ENCODE peak calls at places on chromosomes 12 and 14, in eight cellular contexts. G is right atrium auricular region, E is body of pancreas, Z is epithelial cell of proximal tubule, M is kidney epithelial cell, N is pancreas, W is cardiac fibroblast, K is fibroblast of the aortic adventitia. S is an unnamed sample.

GRCh38 chr12:62971769-62972525 is 37.0 kb upstream of the PPM1H start:
- DNase-seq in G (no peak), E (no peak), Z (no peak), M (no peak), N (no peak), W (no peak), K (no peak), S (no peak)

GRCh38 chr12:113227169-113227568 is 5.9 kb downstream of the TPCN1 start:
- DNase-seq in G (no peak), E (no peak), Z (no peak), M (no peak), N (no peak), W (no peak), K (no peak), S (no peak)

GRCh38 chr12:90100619-90101018 is 392.0 kb upstream of the ATP2B1 start:
- DNase-seq in G (no peak), E (no peak), Z (no peak), M (no peak), N (no peak), W (no peak), K (no peak), S (no peak)

GRCh38 chr12:96445743-96446655 is 43.4 kb upstream of the CFAP54 start:
- DNase-seq in G (no peak), E (no peak), Z (no peak), M (peak), N (no peak), W (peak), K (peak), S (peak)

GRCh38 chr12:9999016-9999415 is at the start of gene CLEC1B:
- DNase-seq in G (no peak), E (no peak), Z (no peak), M (no peak), N (no peak), W (no peak), K (no peak), S (no peak)

GRCh38 chr12:3473171-3473570 is 17.8 kb upstream of the PRMT8 start:
- DNase-seq in G (no peak), E (no peak), Z (no peak), M (no peak), N (no peak), W (no peak), K (no peak), S (no peak)

GRCh38 chr12:3135522-3136461 is 58.6 kb downstream of the TSPAN9 start:
- DNase-seq in G (no peak), E (peak), Z (no peak), M (no peak), N (no peak), W (peak), K (peak), S (peak)

GRCh38 chr12:121294151-121294889 is 2.2 kb downstream of the CAMKK2 start:
- DNase-seq in G (no peak), E (no peak), Z (no peak), M (no peak), N (no peak), W (no peak), K (no peak), S (no peak)

GRCh38 chr14:101121399-101122113 is 218.0 kb upstream of the RTL1 start:
- DNase-seq in G (no peak), E (no peak), Z (no peak), M (no peak), N (no peak), W (no peak), K (no peak), S (no peak)

GRCh38 chr14:49880267-49881064 is 12.4 kb upstream of the ARF6 start:
- DNase-seq in G (no peak), E (no peak), Z (peak), M (no peak), N (no peak), W (no peak), K (no peak), S (peak)

GRCh38 chr12:117031843-117032592 is 67.2 kb downstream of the TESC start:
- DNase-seq in G (no peak), E (peak), Z (no peak), M (no peak), N (no peak), W (no peak), K (no peak), S (no peak)

GRCh38 chr14:39912192-39913100 is 480.2 kb upstream of the FBXO33 start:
- DNase-seq in G (no peak), E (no peak), Z (no peak), M (no peak), N (no peak), W (no peak), K (no peak), S (no peak)

GRCh38 chr14:93090826-93091583 is 24.7 kb downstream of the ITPK1 start:
- DNase-seq in G (no peak), E (no peak), Z (no peak), M (no peak), N (no peak), W (peak), K (peak), S (no peak)

GRCh38 chr14:78202178-78202577 is 32.0 kb downstream of the NRXN3 start:
- DNase-seq in G (no peak), E (no peak), Z (no peak), M (no peak), N (no peak), W (no peak), K (no peak), S (no peak)

GRCh38 chr12:76277480-76277879 is 70.7 kb downstream of the BBS10 start:
- DNase-seq in G (no peak), E (no peak), Z (no peak), M (peak), N (no peak), W (peak), K (peak), S (peak)

GRCh38 chr14:44736326-44736725 is 225.4 kb downstream of the KLHL28 start:
- DNase-seq in G (no peak), E (no peak), Z (no peak), M (no peak), N (no peak), W (peak), K (peak), S (no peak)

GRCh38 chr12:96770239-96770780 is 136.7 kb upstream of the NEDD1 start:
- DNase-seq in G (no peak), E (no peak), Z (no peak), M (no peak), N (no peak), W (no peak), K (no peak), S (no peak)

GRCh38 chr14:25122843-25123242 is 72.9 kb upstream of the STXBP6 start:
- DNase-seq in G (no peak), E (no peak), Z (no peak), M (no peak), N (no peak), W (no peak), K (no peak), S (no peak)

GRCh38 chr12:116561181-116561821 is 2.1 kb downstream of the MAP1LC3B2 start:
- DNase-seq in G (no peak), E (no peak), Z (no peak), M (no peak), N (no peak), W (no peak), K (no peak), S (no peak)

GRCh38 chr12:4270670-4271432 is 2.7 kb upstream of the CCND2 start:
- DNase-seq in G (peak), E (peak), Z (no peak), M (no peak), N (peak), W (no peak), K (no peak), S (no peak)

GRCh38 chr12:128387811-128388422 is 120.9 kb downstream of the TMEM132C start:
- DNase-seq in G (peak), E (peak), Z (no peak), M (no peak), N (peak), W (peak), K (no peak), S (no peak)

GRCh38 chr14:22084393-22085281 is 411.0 kb upstream of the OR4E1 start:
- DNase-seq in G (no peak), E (no peak), Z (peak), M (no peak), N (no peak), W (peak), K (peak), S (peak)

GRCh38 chr14:61126083-61126962 is 145.3 kb downstream of the SLC38A6 start:
- DNase-seq in G (no peak), E (no peak), Z (no peak), M (no peak), N (no peak), W (peak), K (no peak), S (peak)

GRCh38 chr14:104524726-104525125 is 54.8 kb upstream of the C14orf180 start:
- DNase-seq in G (no peak), E (no peak), Z (no peak), M (no peak), N (no peak), W (no peak), K (no peak), S (no peak)

GRCh38 chr12:22518067-22518719 is 26.1 kb downstream of the C2CD5 start:
- DNase-seq in G (no peak), E (peak), Z (no peak), M (no peak), N (peak), W (peak), K (peak), S (peak)

GRCh38 chr14:100416921-100417451 is 93.8 kb downstream of the SLC25A47 start:
- DNase-seq in G (no peak), E (no peak), Z (no peak), M (no peak), N (no peak), W (peak), K (peak), S (peak)

GRCh38 chr14:99653618-99654017 is 8.7 kb downstream of the HHIPL1 start:
- DNase-seq in G (no peak), E (no peak), Z (no peak), M (no peak), N (no peak), W (no peak), K (no peak), S (no peak)

GRCh38 chr12:52612431-52613290 is 5.7 kb downstream of the KRT73 start:
- DNase-seq in G (peak), E (no peak), Z (no peak), M (no peak), N (no peak), W (no peak), K (no peak), S (no peak)

GRCh38 chr14:93999573-93999972 is 2.5 kb downstream of the CCDC197 start:
- DNase-seq in G (no peak), E (no peak), Z (no peak), M (no peak), N (no peak), W (no peak), K (no peak), S (no peak)

GRCh38 chr14:103109789-103110415 is 13.4 kb upstream of the TNFAIP2 start:
- DNase-seq in G (no peak), E (no peak), Z (no peak), M (peak), N (no peak), W (peak), K (peak), S (peak)

GRCh38 chr14:103108749-103109207 is 14.3 kb downstream of the EXOC3L4 start:
- DNase-seq in G (no peak), E (no peak), Z (no peak), M (no peak), N (no peak), W (peak), K (peak), S (peak)

GRCh38 chr14:103105580-103106168 is 11.1 kb downstream of the EXOC3L4 start:
- DNase-seq in G (no peak), E (no peak), Z (no peak), M (no peak), N (no peak), W (no peak), K (no peak), S (no peak)

GRCh38 chr14:103107941-103108748 is 13.6 kb downstream of the EXOC3L4 start:
- DNase-seq in G (no peak), E (no peak), Z (no peak), M (no peak), N (no peak), W (no peak), K (no peak), S (no peak)

DNA sequence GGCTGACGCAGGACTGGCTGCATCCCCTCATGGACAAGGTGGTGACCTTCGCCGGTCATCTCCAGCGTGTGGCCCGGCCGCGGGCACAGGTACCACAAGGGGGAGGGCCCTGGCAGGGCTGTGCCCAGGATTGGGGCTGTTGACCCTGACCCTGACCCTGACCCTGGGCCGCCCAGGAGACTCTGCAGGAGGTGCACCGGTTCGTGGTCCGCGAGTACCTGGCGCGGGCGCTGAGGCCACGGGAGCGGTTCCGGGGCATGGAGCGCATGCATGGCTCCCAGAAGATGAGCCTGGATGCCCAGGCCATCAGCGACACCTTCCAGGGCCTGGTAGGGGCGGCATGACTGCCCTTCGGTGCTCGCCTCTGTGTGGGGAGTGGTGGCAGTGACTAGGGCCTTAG is 12.9 kb downstream of the EXOC3L4 start:
- DNase-seq in G (no peak), E (no peak), Z (no peak), M (no peak), N (no peak), W (no peak), K (no peak), S (no peak)
- TF ChIP-seq CTCF in G (no peak), E (no peak), Z (no peak), M (no peak), N (no peak), W (no peak), K (no peak), S (no peak)

GRCh38 chr12:56231184-56231582 is 1.3 kb downstream of the SLC39A5 start:
- DNase-seq in G (no peak), E (peak), Z (no peak), M (no peak), N (no peak), W (no peak), K (no peak), S (no peak)
- H3K4me3 ChIP-seq in G (no peak), E (peak), Z (no peak), M (no peak), N (peak), W (no peak), K (no peak), S (no peak)

DNA sequence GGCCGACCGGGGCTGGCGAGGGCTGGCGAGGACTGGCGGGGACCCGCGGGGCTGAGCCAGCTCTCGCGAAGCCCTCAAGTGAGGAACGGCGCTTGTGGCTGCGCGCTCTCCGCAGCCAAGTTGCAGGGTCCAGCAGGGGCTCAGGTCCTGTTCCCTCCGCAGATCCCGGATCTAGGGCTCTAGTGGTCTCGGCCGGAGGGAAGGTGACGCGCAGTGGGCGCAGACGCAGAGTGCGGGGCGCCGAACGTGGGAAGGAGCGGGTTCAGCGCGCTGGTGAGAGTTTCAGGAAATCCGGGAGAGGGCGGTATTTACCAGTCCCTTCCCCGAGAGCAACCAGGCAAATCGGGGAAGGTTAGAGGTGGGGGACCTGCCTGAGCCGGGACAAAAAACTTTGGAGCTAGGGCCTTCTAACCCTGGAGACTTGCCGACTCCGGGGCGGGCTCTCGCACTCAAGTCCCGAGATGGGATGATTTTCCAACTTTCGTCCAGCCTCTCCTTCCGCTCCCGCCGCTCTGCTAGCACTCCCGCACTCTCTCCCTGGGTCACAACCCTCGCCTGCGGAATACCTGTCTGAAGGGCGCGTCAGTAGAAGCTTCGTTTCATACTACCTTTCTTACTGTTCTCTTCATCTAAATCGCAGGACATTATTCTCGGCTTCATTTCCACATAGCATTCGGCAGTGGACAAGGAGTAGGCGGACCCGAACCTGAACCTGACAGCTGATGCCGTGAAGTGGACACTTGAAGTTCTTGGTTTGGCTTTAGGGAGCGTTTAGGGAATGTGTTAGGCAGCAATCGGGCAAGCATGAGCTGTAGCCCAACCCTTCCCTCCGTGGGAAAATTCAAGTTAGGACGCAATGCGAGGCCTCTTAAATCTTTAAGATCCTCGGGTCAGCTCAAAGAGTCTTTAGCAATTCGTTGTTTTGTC is 13.6 kb upstream of the PAX9 start:
- DNase-seq in G (no peak), E (peak), Z (no peak), M (no peak), N (peak), W (peak), K (peak), S (peak)
- TF ChIP-seq CTCF in G (no peak), E (peak), Z (peak), M (peak), N (peak), W (peak), K (peak), S (peak)

GRCh38 chr12:26938660-26939185 is 453 bp downstream of the FGFR1OP2 start:
- DNase-seq in G (no peak), E (no peak), Z (no peak), M (no peak), N (no peak), W (no peak), K (no peak), S (no peak)

GRCh38 chr12:26939953-26940352 is 1.7 kb downstream of the FGFR1OP2 start:
- DNase-seq in G (no peak), E (no peak), Z (no peak), M (no peak), N (no peak), W (no peak), K (no peak), S (no peak)

GRCh38 chr12:26940820-26941219 is 2.5 kb downstream of the FGFR1OP2 start:
- DNase-seq in G (no peak), E (no peak), Z (no peak), M (no peak), N (no peak), W (peak), K (peak), S (peak)

GRCh38 chr12:26939192-26939832 is 1.0 kb downstream of the FGFR1OP2 start:
- DNase-seq in G (no peak), E (no peak), Z (no peak), M (no peak), N (no peak), W (no peak), K (no peak), S (peak)

GRCh38 chr12:26941251-26941650 is 3.0 kb downstream of the FGFR1OP2 start:
- DNase-seq in G (no peak), E (no peak), Z (no peak), M (no peak), N (no peak), W (peak), K (no peak), S (peak)
- H3K4me3 ChIP-seq in G (no peak), E (no peak), Z (no peak), M (no peak), N (no peak), W (peak), K (no peak), S (no peak)

DNA sequence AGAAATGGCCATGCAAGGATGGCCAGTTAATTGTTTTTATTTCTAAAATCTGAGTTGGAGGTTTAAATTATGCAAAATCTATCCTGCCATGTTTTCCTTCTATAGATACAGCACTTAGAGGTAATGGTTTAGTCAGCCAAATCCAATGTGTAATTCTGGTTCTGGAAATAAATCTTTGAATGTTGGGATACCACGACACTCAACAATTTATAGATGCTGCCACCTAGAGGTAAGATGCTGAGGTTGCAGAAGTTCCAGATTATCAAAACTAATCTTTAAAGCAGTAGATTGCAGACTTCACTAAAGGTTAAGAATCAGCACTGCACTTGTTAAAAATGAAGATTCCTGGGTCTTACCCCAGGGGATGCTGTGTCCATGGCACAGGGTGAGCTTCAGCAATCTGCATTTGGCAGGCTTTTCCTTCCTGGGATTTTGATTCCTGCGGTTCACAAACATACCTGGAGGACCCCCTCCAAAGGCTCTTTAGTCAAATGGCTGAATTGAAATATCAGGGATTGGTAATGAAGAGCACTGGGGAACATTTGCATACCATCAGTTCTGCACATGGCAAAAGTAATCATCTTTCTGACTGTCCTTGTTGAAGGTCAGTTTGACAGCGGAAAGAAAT is 53.4 kb upstream of the ANO4 start:
- DNase-seq in G (no peak), E (no peak), Z (no peak), M (no peak), N (no peak), W (peak), K (peak), S (peak)
- TF ChIP-seq CTCF in G (peak), E (peak), Z (peak), M (peak), N (peak), W (peak), K (peak), S (peak)

S was measured in choroid plexus epithelial cell.